ENCODE peak calls at places on chromosome 3, in eight cellular contexts. E is GM04504; K is central memory CD4-positive, alpha-beta T cell; N is GM23338; R is stomach; B is RPMI7951; P is activated naive CD4-positive, alpha-beta T cell treated with anti-CD3 and anti-CD28 coated beads for 36 hours; S is mesenteric fat pad. J is an unnamed sample.
A peak's percentile ranks its signal among the peaks of the same experiment; 100 is the strongest.

GRCh38 chr3:165805834-165806561 is 31.2 kb downstream of the BCHE start:
- DNase-seq in P (no peak), B (no peak), E (no peak), K (no peak), R (no peak), S (no peak), N (no peak), J (no peak)

GRCh38 chr3:61239871-61240270 is 11.4 kb downstream of the FHIT start:
- DNase-seq in S (no peak), N (no peak), E (no peak), R (peak; percentile 44), K (no peak), P (no peak), B (peak; percentile 26), J (no peak)

GRCh38 chr3:149299938-149300791 is 33.3 kb downstream of the TM4SF18 start:
- DNase-seq in E (peak; percentile 85), S (no peak), R (peak; percentile 53), B (peak; percentile 97), N (no peak), P (no peak), K (no peak), J (peak; percentile 72)

GRCh38 chr3:5366746-5367145 is 179.2 kb downstream of the EDEM1 start:
- DNase-seq in B (no peak), K (no peak), S (no peak), P (no peak), N (no peak), R (no peak), E (no peak), J (no peak)

GRCh38 chr3:166837535-166837934 is 542.6 kb downstream of the ZBBX start:
- DNase-seq in K (no peak), R (no peak), N (peak; percentile 75), P (no peak), S (no peak), E (no peak), B (peak; percentile 13), J (no peak)

GRCh38 chr3:160001154-160001760 is 12.6 kb downstream of the IL12A start:
- DNase-seq in B (no peak), R (no peak), N (no peak), P (no peak), S (no peak), E (no peak), K (no peak), J (no peak)

GRCh38 chr3:123414958-123415792 is 33.7 kb downstream of the ADCY5 start:
- DNase-seq in N (no peak), R (no peak), B (no peak), S (no peak), K (no peak), E (no peak), P (no peak), J (no peak)

GRCh38 chr3:191141728-191142127 is 57.3 kb upstream of the OSTN start:
- DNase-seq in E (peak; percentile 47), B (peak; percentile 88), R (no peak), K (no peak), P (no peak), S (no peak), N (no peak), J (no peak)

GRCh38 chr3:129892857-129893615 is 475 bp downstream of the TMCC1 start:
- DNase-seq in S (peak; percentile 92), K (peak; percentile 79), P (peak; percentile 24), N (peak; percentile 83), R (no peak), E (peak; percentile 18), B (peak; percentile 76), J (no peak)

GRCh38 chr3:29280675-29281264 is at the start of gene RBMS3:
- DNase-seq in B (peak; percentile 97), K (no peak), E (peak; percentile 94), N (peak; percentile 86), R (peak; percentile 58), P (peak; percentile 24), S (peak; percentile 88), J (peak; percentile 82)

GRCh38 chr3:111621535-111621934 is 26.4 kb upstream of the ZBED2 start:
- DNase-seq in K (no peak), S (no peak), B (no peak), N (peak; percentile 88), E (no peak), P (peak; percentile 80), R (no peak), J (no peak)

GRCh38 chr3:149783576-149783975 is 8.8 kb downstream of the ANKUB1 start:
- DNase-seq in S (no peak), B (peak; percentile 47), E (peak; percentile 17), K (no peak), R (no peak), N (no peak), P (no peak), J (no peak)

GRCh38 chr3:8239718-8240698 is 261.6 kb upstream of the LMCD1 start:
- DNase-seq in P (peak; percentile 41), E (peak; percentile 17), S (no peak), N (peak; percentile 74), R (no peak), B (peak; percentile 27), K (peak; percentile 21), J (no peak)

GRCh38 chr3:52054689-52055511 is 1.5 kb downstream of the DUSP7 start:
- DNase-seq in K (peak; percentile 13), P (peak; percentile 36), N (peak; percentile 62), E (no peak), B (peak; percentile 22), R (no peak), S (no peak), J (no peak)

GRCh38 chr3:111923095-111923771 is 55.6 kb upstream of the ABHD10 start:
- DNase-seq in N (no peak), E (no peak), S (no peak), K (no peak), P (no peak), B (peak; percentile 67), R (no peak), J (no peak)

GRCh38 chr3:113153499-113154107 is 57.8 kb upstream of the BOC start:
- DNase-seq in S (no peak), R (no peak), P (no peak), N (no peak), K (no peak), E (no peak), B (no peak), J (no peak)

GRCh38 chr3:128492353-128493220 is at the start of gene GATA2:
- DNase-seq in K (no peak), N (peak; percentile 68), R (no peak), B (no peak), S (peak; percentile 81), P (peak; percentile 57), E (no peak), J (peak; percentile 53)

GRCh38 chr3:172101107-172101506 is 61.7 kb downstream of the FNDC3B start:
- DNase-seq in K (no peak), R (no peak), E (no peak), N (no peak), P (no peak), S (no peak), B (no peak), J (no peak)

GRCh38 chr3:141690366-141691072 is 47.6 kb upstream of the RNF7 start:
- DNase-seq in B (no peak), N (no peak), E (no peak), K (no peak), R (no peak), P (no peak), S (no peak), J (no peak)

GRCh38 chr3:98012974-98013373 is 22.1 kb downstream of the GABRR3 start:
- DNase-seq in P (no peak), K (no peak), R (no peak), S (no peak), E (peak; percentile 12), B (no peak), N (no peak), J (no peak)

GRCh38 chr3:23183731-23184130 is 19.4 kb upstream of the UBE2E2 start:
- DNase-seq in E (no peak), K (no peak), P (peak; percentile 12), R (peak; percentile 40), S (no peak), N (peak; percentile 94), B (peak; percentile 69), J (no peak)

GRCh38 chr3:88141458-88142083 is 8.2 kb upstream of the C3orf38 start:
- DNase-seq in R (no peak), S (no peak), E (peak; percentile 56), K (no peak), P (no peak), N (no peak), B (peak; percentile 36), J (no peak)

GRCh38 chr3:30607032-30607833 is 832 bp downstream of the TGFBR2 start:
- DNase-seq in B (peak; percentile 57), N (peak; percentile 78), P (peak; percentile 69), R (peak; percentile 77), E (no peak), S (peak; percentile 92), K (peak; percentile 68), J (peak; percentile 68)

GRCh38 chr3:180092889-180093288 is 56.2 kb upstream of the PEX5L start:
- DNase-seq in S (no peak), B (no peak), R (no peak), K (no peak), P (no peak), N (no peak), E (no peak), J (no peak)

GRCh38 chr3:8793242-8793641 is 23.8 kb upstream of the OXTR start:
- DNase-seq in S (no peak), N (no peak), P (no peak), B (peak; percentile 99), K (no peak), R (no peak), E (peak; percentile 66), J (no peak)

GRCh38 chr3:94423566-94423965 is 360.7 kb downstream of the NSUN3 start:
- DNase-seq in S (no peak), K (no peak), B (peak; percentile 14), P (no peak), N (no peak), R (no peak), E (no peak), J (no peak)

GRCh38 chr3:130429069-130430023 is 83.9 kb downstream of the COL6A5 start:
- DNase-seq in K (no peak), R (no peak), P (no peak), S (no peak), N (peak; percentile 32), E (no peak), B (no peak), J (no peak)

GRCh38 chr3:172591876-172592771 is 68.9 kb upstream of the TNFSF10 start:
- DNase-seq in S (no peak), R (no peak), P (peak; percentile 97), E (no peak), B (peak; percentile 99), N (no peak), K (peak; percentile 82), J (no peak)

GRCh38 chr3:174206607-174207192 is 652.4 kb upstream of the NAALADL2 start:
- DNase-seq in R (no peak), P (no peak), B (no peak), S (no peak), K (no peak), N (peak; percentile 11), E (no peak), J (no peak)

GRCh38 chr3:4712109-4712508 is 219.0 kb downstream of the ITPR1 start:
- DNase-seq in E (no peak), S (no peak), P (no peak), R (no peak), N (peak; percentile 51), K (no peak), B (peak; percentile 81), J (peak; percentile 86)

J was measured in RWPE2.